ENCODE peak calls at places on chromosome 9, in five cellular contexts. G is foreskin fibroblast; Z is GM12864; W is stimulated activated CD4-positive, alpha-beta T cell treated with anti-CD3 and anti-CD28 coated beads, Interleukin-4, amount 100 ng/mL, for 4 hours; K is gastrocnemius medialis. J is an unnamed sample.
A peak's percentile ranks its signal among the peaks of the same experiment; 100 is the strongest.

GRCh38 chr9:132548971-132549649 is 33.3 kb upstream of the BARHL1 start:
- DNase-seq in G (no peak), Z (no peak), W (no peak), K (no peak), J (no peak)

GRCh38 chr9:96441798-96442445 is 8.0 kb upstream of the HABP4 start:
- DNase-seq in G (no peak), Z (peak; percentile 26), W (no peak), K (no peak), J (no peak)

GRCh38 chr9:93552923-93553322 is 23.5 kb upstream of the PHF2 start:
- DNase-seq in G (no peak), Z (no peak), W (no peak), K (no peak), J (no peak)

GRCh38 chr9:124695280-124695890 is 75.7 kb downstream of the NR6A1 start:
- DNase-seq in G (no peak), Z (no peak), W (no peak), K (no peak), J (no peak)

GRCh38 chr9:17699615-17700315 is 120.9 kb downstream of the SH3GL2 start:
- DNase-seq in G (no peak), Z (no peak), W (no peak), K (no peak), J (no peak)

GRCh38 chr9:33143241-33143642 is 23.9 kb downstream of the B4GALT1 start:
- DNase-seq in G (peak; percentile 77), Z (no peak), W (no peak), K (no peak), J (peak; percentile 43)

GRCh38 chr9:8895498-8896224 is 1096.1 kb upstream of the DMAC1 start:
- DNase-seq in G (no peak), Z (no peak), W (no peak), K (no peak), J (peak; percentile 19)

GRCh38 chr9:76433406-76433805 is 25.6 kb upstream of the GCNT1 start:
- DNase-seq in G (no peak), Z (no peak), W (no peak), K (no peak), J (no peak)

GRCh38 chr9:99824378-99825157 is 2.9 kb downstream of the NR4A3 start:
- DNase-seq in G (no peak), Z (no peak), W (peak; percentile 58), K (no peak), J (no peak)

GRCh38 chr9:116207371-116208111 is 54.0 kb downstream of the PAPPA start:
- DNase-seq in G (no peak), Z (no peak), W (no peak), K (no peak), J (no peak)

GRCh38 chr9:98801562-98801961 is 5.2 kb upstream of the ANKS6 start:
- DNase-seq in G (no peak), Z (no peak), W (no peak), K (no peak), J (no peak)